ENCODE peak calls at places on chromosomes 5 and 9, in eight cellular contexts. R is fibroblast of lung, B is HepG2, C is mesenchymal stem cell, F is GM23248, N is H9, P is mesendoderm, A is PC-3. K is an unnamed sample. For H3K4me1, the result is how much of the 10 kb centered on the place peaks cover.

GRCh38 chr9:4238522-4238921 is 61.3 kb downstream of the GLIS3 start:
- DNase-seq in F (peak), A (peak), C (peak), N (no peak), B (no peak), R (no peak), P (no peak), K (peak)

GRCh38 chr5:149421834-149422233 is 42.7 kb upstream of the IL17B start:
- DNase-seq in A (no peak), F (peak), R (peak), B (no peak), N (no peak), C (peak), P (no peak), K (no peak)

GRCh38 chr5:96961053-96961452 is 25.2 kb downstream of the LNPEP start:
- DNase-seq in P (no peak), F (no peak), A (no peak), N (no peak), R (no peak), C (no peak), B (no peak), K (no peak)

GRCh38 chr9:121179930-121180681 is 21.6 kb downstream of the RAB14 start:
- DNase-seq in A (no peak), B (no peak), R (no peak), C (no peak), N (no peak), P (no peak), F (no peak), K (no peak)

GRCh38 chr9:14029811-14030210 is 284.1 kb downstream of the NFIB start:
- DNase-seq in R (no peak), P (no peak), F (peak), C (no peak), A (no peak), B (no peak), N (no peak), K (no peak)

GRCh38 chr5:172411423-172412111 is 42.8 kb downstream of the SH3PXD2B start:
- DNase-seq in R (peak), A (no peak), F (peak), B (no peak), C (peak), N (no peak), P (no peak), K (no peak)

GRCh38 chr5:58294598-58295298 is 165.1 kb downstream of the PLK2 start:
- DNase-seq in R (peak), N (no peak), F (peak), B (no peak), C (peak), P (no peak), A (peak), K (peak)

GRCh38 chr9:114237781-114238180 is 82.4 kb downstream of the COL27A1 start:
- DNase-seq in F (no peak), C (no peak), A (no peak), N (no peak), B (no peak), P (no peak), R (no peak), K (no peak)

GRCh38 chr5:52469420-52469819 is 318.3 kb upstream of the ITGA1 start:
- DNase-seq in B (no peak), C (no peak), A (no peak), F (no peak), N (no peak), P (no peak), R (peak), K (no peak)

GRCh38 chr5:66144799-66145390 is 795 bp downstream of the SREK1 start:
- DNase-seq in C (no peak), R (no peak), B (peak), F (peak), P (no peak), A (no peak), N (no peak), K (no peak)

DNA sequence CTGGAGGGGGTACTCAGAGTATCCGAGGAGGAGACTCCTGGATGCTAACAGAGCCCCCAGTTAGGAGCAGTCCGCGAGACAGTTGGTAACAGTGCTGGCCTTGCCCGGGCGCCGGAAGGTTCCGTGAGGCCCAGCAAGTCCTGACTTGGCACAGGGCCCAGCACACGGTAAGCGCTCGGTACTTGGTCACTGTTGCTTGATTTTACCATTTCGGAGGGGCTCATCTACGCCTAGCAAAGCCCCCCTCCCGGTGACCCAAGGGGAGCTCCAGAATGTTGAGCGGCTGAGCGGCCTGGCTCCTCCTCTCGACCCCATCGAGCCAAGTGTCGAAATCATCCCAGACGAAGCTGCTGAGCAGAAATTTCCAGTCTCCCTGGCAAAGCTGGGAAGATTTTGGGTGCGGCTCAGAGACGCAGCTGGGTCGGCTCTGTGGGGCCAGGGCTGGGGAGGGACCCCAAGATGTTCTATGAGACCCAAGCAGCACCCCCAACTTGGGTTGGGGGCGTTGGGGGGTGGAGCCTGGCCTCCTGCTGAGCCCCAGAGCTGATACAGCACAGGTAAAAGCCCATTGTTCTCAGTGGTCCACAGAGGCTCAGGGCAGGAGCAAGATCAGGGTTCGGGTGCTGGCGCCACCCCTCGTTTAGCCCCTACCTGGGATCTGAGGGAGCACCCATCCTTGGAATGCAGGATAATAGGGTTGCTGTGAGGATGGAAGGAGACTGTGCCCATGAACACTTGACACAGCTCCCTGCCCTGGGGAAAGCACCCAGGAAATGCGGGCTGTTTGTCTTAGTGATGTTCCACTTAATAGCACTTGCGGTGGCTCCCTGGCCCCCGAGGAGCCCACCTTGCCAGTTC is 137.2 kb downstream of the C9orf50 start:
- DNase-seq in P (peak), F (peak), B (no peak), A (peak), C (peak), R (peak), N (no peak), K (peak)
- H3K9ac ChIP-seq in P (peak), F (peak), B (peak), A (peak), C (peak), R (peak), N (no peak), K (peak)

DNA sequence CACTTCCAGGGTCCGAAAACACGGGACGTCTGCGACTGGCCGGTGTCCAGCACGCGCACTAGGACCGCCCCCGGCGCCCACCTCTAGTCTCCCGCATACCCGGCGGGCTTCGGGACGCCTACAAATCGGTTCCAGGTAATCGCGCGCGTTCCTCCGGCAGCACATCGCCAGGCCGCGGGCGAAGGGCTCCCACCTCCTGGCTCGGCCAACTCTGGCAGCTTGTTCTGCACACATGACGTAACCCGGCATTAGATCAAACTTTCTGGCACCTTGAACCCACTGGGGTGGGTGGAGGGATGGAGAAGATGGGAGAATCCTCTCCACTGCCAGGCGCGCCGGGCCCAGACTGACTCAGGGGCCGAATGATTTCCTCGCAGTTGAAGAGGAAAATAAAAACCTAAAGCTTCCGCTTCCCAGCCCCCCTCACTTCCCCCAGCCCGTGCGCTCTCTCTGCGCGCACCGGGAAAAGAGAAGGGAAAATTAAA is 1.2 kb downstream of the EFNA5 start:
- DNase-seq in R (peak), P (peak), N (peak), A (peak), C (peak), F (peak), B (no peak), K (peak)
- H3K27ac ChIP-seq in R (peak), P (peak), N (no peak), A (peak), C (peak), F (no peak), B (no peak), K (peak)

GRCh38 chr9:131399972-131400371 is 6.1 kb downstream of the PRRC2B start:
- DNase-seq in R (no peak), A (no peak), F (no peak), C (no peak), N (no peak), P (no peak), B (no peak), K (no peak)

GRCh38 chr9:131402738-131403492 is 9.0 kb downstream of the PRRC2B start:
- DNase-seq in A (peak), B (peak), F (peak), N (no peak), P (no peak), R (peak), C (peak), K (peak)

GRCh38 chr9:131400627-131401026 is 6.7 kb downstream of the PRRC2B start:
- DNase-seq in A (no peak), R (no peak), C (no peak), F (no peak), P (no peak), N (no peak), B (no peak), K (no peak)

GRCh38 chr9:131403493-131403773 is 9.5 kb downstream of the PRRC2B start:
- DNase-seq in R (no peak), B (no peak), F (no peak), C (no peak), A (no peak), N (no peak), P (no peak), K (no peak)

DNA sequence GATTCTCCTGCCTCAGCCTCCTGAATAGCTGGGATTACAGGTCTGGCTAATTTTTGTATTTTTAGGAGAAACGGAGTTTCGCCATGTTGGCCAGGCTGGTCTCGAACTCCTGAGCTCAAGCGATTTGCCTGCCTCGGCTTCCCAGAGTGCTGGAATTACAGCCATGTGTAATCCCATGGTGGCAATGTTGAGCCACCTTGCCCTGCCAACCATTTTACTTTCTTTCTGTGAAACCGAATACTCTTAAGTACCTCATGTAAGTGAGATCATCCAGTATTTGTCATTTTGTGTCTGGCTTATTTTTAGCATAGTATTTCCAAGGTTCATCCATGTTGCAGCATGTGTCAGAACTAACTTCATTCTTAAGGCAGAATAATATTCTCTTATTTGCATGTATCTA is 8.2 kb downstream of the PRRC2B start:
- DNase-seq in N (no peak), B (no peak), P (no peak), C (peak), A (no peak), R (peak), F (peak), K (no peak)
- H3K4me1 ChIP-seq in N (under half), B (half or more), P (under half), C (under half), A (under half), R (under half), F (half or more), K (half or more)

GRCh38 chr5:78718827-78719226 is 70.3 kb upstream of the LHFPL2 start:
- DNase-seq in B (no peak), P (no peak), A (no peak), C (no peak), R (no peak), F (no peak), N (no peak), K (no peak)

GRCh38 chr5:78720997-78721396 is 72.4 kb upstream of the LHFPL2 start:
- DNase-seq in N (no peak), A (peak), P (no peak), B (no peak), C (no peak), F (no peak), R (no peak), K (peak)

GRCh38 chr5:78718185-78718584 is 69.6 kb upstream of the LHFPL2 start:
- DNase-seq in N (no peak), F (no peak), R (no peak), B (no peak), A (no peak), P (no peak), C (no peak), K (no peak)

GRCh38 chr5:78720234-78720985 is 71.8 kb upstream of the LHFPL2 start:
- DNase-seq in C (no peak), P (no peak), N (no peak), F (no peak), B (no peak), A (no peak), R (no peak), K (no peak)

DNA sequence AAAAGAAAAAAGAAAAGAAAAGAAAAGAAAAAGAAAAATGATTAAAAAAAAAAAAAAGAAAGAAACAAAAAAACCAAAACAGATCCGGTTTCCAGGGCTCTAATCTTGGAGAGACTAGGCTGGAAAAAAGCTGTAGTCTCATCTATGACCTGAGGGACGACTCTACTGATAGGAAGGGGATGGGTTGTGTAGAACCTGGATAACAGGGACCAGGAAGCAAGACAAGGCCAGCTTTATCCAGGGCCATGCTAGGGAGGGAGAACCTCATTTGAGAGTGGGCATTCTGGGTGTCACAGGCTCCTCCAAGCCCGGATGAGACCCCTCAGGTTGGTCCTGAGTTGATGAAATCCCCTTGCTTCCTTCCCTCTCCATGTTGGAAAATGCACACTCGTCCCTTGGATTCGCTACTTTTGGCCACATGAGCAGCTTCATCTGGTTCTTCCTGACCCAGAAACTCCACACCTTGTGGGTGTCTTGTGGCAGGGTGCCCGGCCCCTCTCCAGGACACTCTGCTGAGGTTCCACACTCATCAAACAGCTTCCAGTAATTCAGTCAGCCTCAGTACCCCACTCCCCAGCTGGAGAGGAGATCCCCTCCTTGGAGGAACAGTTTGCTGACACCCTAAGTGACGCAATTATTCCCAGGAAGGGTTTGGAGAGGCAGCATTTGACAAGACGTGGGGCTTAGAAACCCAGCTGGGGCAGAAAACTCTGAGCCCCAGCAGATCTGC is 71.1 kb upstream of the LHFPL2 start:
- DNase-seq in P (no peak), R (no peak), C (no peak), F (no peak), A (no peak), B (no peak), N (no peak), K (no peak)
- H3K9ac ChIP-seq in P (no peak), R (no peak), C (no peak), F (no peak), A (no peak), B (no peak), N (no peak), K (no peak)